ENCODE peak calls at places on chromosome 19, in five cellular contexts. R is AG10803; V is stimulated activated CD4-positive, alpha-beta T cell treated with anti-CD3 and anti-CD28 coated beads, Interleukin-12 subunit alpha, Interleukin-12 subunit beta, amount 100 ng/mL, for 4 hours; P is heart right ventricle; N is GM04504. O is an unnamed sample.

GRCh38 chr19:40371802-40372122 is 18.2 kb downstream of the HIPK4 start:
- DNase-seq in V (no peak), N (no peak), R (no peak), P (no peak), O (no peak)

GRCh38 chr19:13102416-13102665 is 317 bp downstream of the LYL1 start:
- DNase-seq in V (no peak), N (peak), R (peak), P (no peak), O (no peak)

GRCh38 chr19:47820410-47820809 is 1.3 kb upstream of the CRX start:
- DNase-seq in R (no peak), V (no peak), P (no peak), N (no peak), O (no peak)

GRCh38 chr19:16814526-16815100 is 14.6 kb upstream of the SIN3B start:
- DNase-seq in N (no peak), P (no peak), R (peak), V (no peak), O (no peak)

GRCh38 chr19:54937926-54938325 is 9.4 kb downstream of the NLRP7 start:
- DNase-seq in N (no peak), V (no peak), P (no peak), R (no peak), O (no peak)

GRCh38 chr19:9584073-9584833 is at the start of gene ZNF121:
- DNase-seq in V (peak), N (peak), P (peak), R (peak), O (peak)

GRCh38 chr19:17420267-17420924 is 549 bp downstream of the MVB12A start:
- DNase-seq in P (peak), V (peak), N (no peak), R (no peak), O (no peak)

GRCh38 chr19:5480427-5480836 is 25.2 kb downstream of the ZNRF4 start:
- DNase-seq in R (no peak), N (no peak), V (peak), P (no peak), O (no peak)

GRCh38 chr19:55418185-55418584 is 10.6 kb upstream of the UBE2S start:
- DNase-seq in P (peak), R (peak), N (peak), V (peak), O (peak)

GRCh38 chr19:5665781-5666513 is 14.4 kb downstream of the MICOS13 start:
- DNase-seq in P (no peak), R (peak), N (peak), V (no peak), O (no peak)

GRCh38 chr19:40774916-40775631 is at the start of gene MIA:
- DNase-seq in P (no peak), R (no peak), V (no peak), N (no peak), O (no peak)

GRCh38 chr19:15563325-15563794 is 51.7 kb upstream of the CYP4F8 start:
- DNase-seq in P (no peak), V (no peak), R (no peak), N (no peak), O (no peak)

GRCh38 chr19:1266116-1266817 is 2.9 kb upstream of the CIRBP start:
- DNase-seq in P (peak), N (peak), R (peak), V (peak), O (peak)

GRCh38 chr19:7597689-7598088 is 2.0 kb downstream of the CAMSAP3 start:
- DNase-seq in V (no peak), N (no peak), P (no peak), R (no peak), O (no peak)

GRCh38 chr19:42568006-42568405 is 26.7 kb downstream of the CEACAM8 start:
- DNase-seq in P (no peak), V (no peak), R (no peak), N (no peak), O (no peak)

GRCh38 chr19:14248578-14249011 is 42.6 kb upstream of the ADGRL1 start:
- DNase-seq in P (peak), R (peak), V (peak), N (no peak), O (no peak)

GRCh38 chr19:49196527-49197240 is 39.1 kb downstream of the TRPM4 start:
- DNase-seq in R (no peak), N (no peak), P (peak), V (no peak), O (no peak)